ENCODE peak calls at places on chromosome 22, in five cellular contexts. One of them, this sample, is unnamed.

GRCh38 chr22:19802001-19802880 is 41.7 kb downstream of the TBX1 start:
- DNase-seq in transverse colon: no peak
- DNase-seq in prostate gland: no peak
- DNase-seq in spleen: peak; percentile 52
- DNase-seq in HL-60: no peak
- DNase-seq in this sample: no peak

GRCh38 chr22:31083923-31084810 is 3.0 kb downstream of the SMTN start:
- DNase-seq in HL-60: no peak
- DNase-seq in transverse colon: peak; percentile 28
- DNase-seq in prostate gland: no peak
- DNase-seq in spleen: peak; percentile 80
- DNase-seq in this sample: no peak

GRCh38 chr22:21015051-21016006 is at the start of gene P2RX6:
- DNase-seq in spleen: peak; percentile 61
- DNase-seq in transverse colon: no peak
- DNase-seq in prostate gland: no peak
- DNase-seq in HL-60: no peak
- DNase-seq in this sample: no peak

GRCh38 chr22:41940853-41941765 is 5.8 kb downstream of the CENPM start:
- DNase-seq in HL-60: peak; percentile 72
- DNase-seq in spleen: peak; percentile 95
- DNase-seq in transverse colon: peak; percentile 92
- DNase-seq in prostate gland: peak; percentile 82
- DNase-seq in this sample: peak; percentile 91

GRCh38 chr22:24205438-24206189 is 24.3 kb downstream of the SUSD2 start:
- DNase-seq in spleen: no peak
- DNase-seq in prostate gland: no peak
- DNase-seq in HL-60: peak; percentile 30
- DNase-seq in transverse colon: no peak
- DNase-seq in this sample: no peak

GRCh38 chr22:19957445-19957844 is 15.8 kb upstream of the TXNRD2 start:
- DNase-seq in transverse colon: no peak
- DNase-seq in spleen: peak; percentile 66
- DNase-seq in prostate gland: no peak
- DNase-seq in HL-60: no peak
- DNase-seq in this sample: no peak

GRCh38 chr22:44885806-44886360 is 123.9 kb downstream of the PHF21B start:
- DNase-seq in transverse colon: no peak
- DNase-seq in HL-60: no peak
- DNase-seq in spleen: no peak
- DNase-seq in prostate gland: no peak
- DNase-seq in this sample: no peak

GRCh38 chr22:41181349-41182241 is 23.5 kb upstream of the L3MBTL2 start:
- DNase-seq in prostate gland: no peak
- DNase-seq in spleen: no peak
- DNase-seq in transverse colon: peak; percentile 37
- DNase-seq in HL-60: peak; percentile 67
- DNase-seq in this sample: no peak

GRCh38 chr22:19579880-19580279 is 55.7 kb upstream of the CLDN5 start:
- DNase-seq in spleen: no peak
- DNase-seq in HL-60: no peak
- DNase-seq in transverse colon: peak; percentile 11
- DNase-seq in prostate gland: no peak
- DNase-seq in this sample: no peak

GRCh38 chr22:37690407-37690806 is 4.3 kb downstream of the NOL12 start:
- DNase-seq in spleen: no peak
- DNase-seq in prostate gland: no peak
- DNase-seq in transverse colon: no peak
- DNase-seq in HL-60: no peak
- DNase-seq in this sample: no peak

GRCh38 chr22:31504282-31504681 is 7.9 kb downstream of the SFI1 start:
- DNase-seq in spleen: no peak
- DNase-seq in HL-60: no peak
- DNase-seq in transverse colon: no peak
- DNase-seq in prostate gland: no peak
- DNase-seq in this sample: no peak

GRCh38 chr22:42364641-42365336 is 67.4 kb downstream of the NFAM1 start:
- DNase-seq in transverse colon: no peak
- DNase-seq in HL-60: no peak
- DNase-seq in prostate gland: no peak
- DNase-seq in spleen: no peak
- DNase-seq in this sample: no peak

GRCh38 chr22:37370306-37370979 is 56.8 kb downstream of the ELFN2 start:
- DNase-seq in spleen: peak; percentile 81
- DNase-seq in HL-60: peak; percentile 77
- DNase-seq in prostate gland: peak; percentile 30
- DNase-seq in transverse colon: peak; percentile 39
- DNase-seq in this sample: peak; percentile 29

GRCh38 chr22:37321288-37321687 is 39.0 kb downstream of the CYTH4 start:
- DNase-seq in HL-60: no peak
- DNase-seq in prostate gland: no peak
- DNase-seq in transverse colon: no peak
- DNase-seq in spleen: no peak
- DNase-seq in this sample: no peak

GRCh38 chr22:24550028-24550901 is 4.7 kb downstream of the GUCD1 start:
- DNase-seq in HL-60: peak; percentile 85
- DNase-seq in prostate gland: no peak
- DNase-seq in spleen: no peak
- DNase-seq in transverse colon: peak; percentile 69
- DNase-seq in this sample: peak; percentile 83

GRCh38 chr22:32684148-32684821 is 117.2 kb upstream of the TIMP3 start:
- DNase-seq in spleen: no peak
- DNase-seq in HL-60: no peak
- DNase-seq in transverse colon: no peak
- DNase-seq in prostate gland: no peak
- DNase-seq in this sample: no peak

GRCh38 chr22:21635771-21636510 is 3.4 kb downstream of the CCDC116 start:
- DNase-seq in spleen: no peak
- DNase-seq in prostate gland: no peak
- DNase-seq in transverse colon: no peak
- DNase-seq in HL-60: no peak
- DNase-seq in this sample: no peak

GRCh38 chr22:45308624-45309421 is 911 bp upstream of the FAM118A start:
- DNase-seq in prostate gland: no peak
- DNase-seq in transverse colon: peak; percentile 42
- DNase-seq in HL-60: peak; percentile 65
- DNase-seq in spleen: peak; percentile 87
- DNase-seq in this sample: no peak

GRCh38 chr22:38034278-38034882 is 22.8 kb upstream of the PICK1 start:
- DNase-seq in HL-60: peak; percentile 74
- DNase-seq in spleen: peak; percentile 81
- DNase-seq in prostate gland: peak; percentile 51
- DNase-seq in transverse colon: peak; percentile 45
- DNase-seq in this sample: peak; percentile 56

GRCh38 chr22:25759825-25760231 is 17.8 kb downstream of the MYO18B start:
- DNase-seq in prostate gland: no peak
- DNase-seq in transverse colon: no peak
- DNase-seq in spleen: no peak
- DNase-seq in HL-60: peak; percentile 7
- DNase-seq in this sample: no peak

GRCh38 chr22:24706050-24706449 is 68.5 kb downstream of the PIWIL3 start:
- DNase-seq in HL-60: no peak
- DNase-seq in spleen: no peak
- DNase-seq in prostate gland: no peak
- DNase-seq in transverse colon: no peak
- DNase-seq in this sample: no peak

DNA sequence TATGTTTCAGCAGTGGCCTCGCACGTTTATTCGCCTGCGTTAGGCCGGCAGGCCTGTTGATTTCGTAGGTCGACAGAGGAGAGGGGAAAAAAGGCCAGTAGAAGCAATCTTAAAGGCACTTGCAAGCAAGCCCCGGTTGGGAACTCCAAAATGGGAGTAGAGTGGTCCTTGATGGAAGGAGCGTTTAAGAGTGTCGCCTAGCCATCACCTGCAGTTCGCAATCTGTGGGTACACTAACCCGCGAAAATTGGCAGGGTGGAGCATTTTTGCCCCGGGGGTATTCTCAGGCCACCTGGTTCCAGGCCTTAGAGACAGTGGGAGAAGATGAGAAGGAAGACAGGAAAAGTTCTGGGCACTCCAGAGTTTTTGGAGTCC is 1.1 kb downstream of the EWSR1 start:
- DNase-seq in transverse colon: no peak
- DNase-seq in HL-60: no peak
- DNase-seq in prostate gland: no peak
- DNase-seq in spleen: no peak
- DNase-seq in this sample: no peak
- H3K4me3 ChIP-seq in transverse colon: peak overlapping the region; percentile 97
- H3K4me3 ChIP-seq in HL-60: peak overlapping the region; percentile 82
- H3K4me3 ChIP-seq in prostate gland: peak overlapping the region; percentile 84
- H3K4me3 ChIP-seq in spleen: peak overlapping the region; percentile 96
- H3K4me3 ChIP-seq in this sample: peak overlapping the region; percentile 79

DNA sequence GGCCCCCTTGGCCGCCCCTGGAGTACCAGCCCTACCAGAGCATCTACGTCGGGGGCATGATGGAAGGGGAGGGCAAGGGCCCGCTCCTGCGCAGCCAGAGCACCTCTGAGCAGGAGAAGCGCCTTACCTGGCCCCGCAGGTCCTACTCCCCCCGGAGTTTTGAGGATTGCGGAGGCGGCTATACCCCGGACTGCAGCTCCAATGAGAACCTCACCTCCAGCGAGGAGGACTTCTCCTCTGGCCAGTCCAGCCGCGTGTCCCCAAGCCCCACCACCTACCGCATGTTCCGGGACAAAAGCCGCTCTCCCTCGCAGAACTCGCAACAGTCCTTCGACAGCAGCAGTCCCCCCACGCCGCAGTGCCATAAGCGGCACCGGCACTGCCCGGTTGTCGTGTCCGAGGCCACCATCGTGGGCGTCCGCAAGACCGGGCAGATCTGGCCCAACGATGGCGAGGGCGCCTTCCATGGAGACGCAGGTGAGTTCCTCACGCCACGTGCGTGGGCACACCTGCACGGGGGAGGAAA is 1.5 kb downstream of the BCR start:
- DNase-seq in transverse colon: no peak
- DNase-seq in prostate gland: no peak
- DNase-seq in HL-60: no peak
- DNase-seq in spleen: peak; percentile 81
- DNase-seq in this sample: no peak
- TF ChIP-seq POLR2AphosphoS5 in transverse colon: no peak
- TF ChIP-seq POLR2AphosphoS5 in prostate gland: no peak
- TF ChIP-seq POLR2AphosphoS5 in HL-60: no peak
- TF ChIP-seq POLR2AphosphoS5 in spleen: peak; percentile 38
- TF ChIP-seq POLR2AphosphoS5 in this sample: no peak

GRCh38 chr22:17710023-17710422 is 64.2 kb downstream of the BID start:
- DNase-seq in prostate gland: no peak
- DNase-seq in spleen: no peak
- DNase-seq in HL-60: no peak
- DNase-seq in transverse colon: no peak
- DNase-seq in this sample: no peak

GRCh38 chr22:17705565-17706450 is 67.3 kb downstream of the BCL2L13 start:
- DNase-seq in spleen: no peak
- DNase-seq in HL-60: no peak
- DNase-seq in prostate gland: no peak
- DNase-seq in transverse colon: no peak
- DNase-seq in this sample: no peak

GRCh38 chr22:17706451-17706900 is 67.8 kb downstream of the BID start:
- DNase-seq in transverse colon: peak; percentile 54
- DNase-seq in prostate gland: peak; percentile 68
- DNase-seq in spleen: no peak
- DNase-seq in HL-60: peak; percentile 80
- DNase-seq in this sample: peak; percentile 28

GRCh38 chr22:17706947-17707346 is 67.3 kb downstream of the BID start:
- DNase-seq in transverse colon: no peak
- DNase-seq in prostate gland: no peak
- DNase-seq in spleen: no peak
- DNase-seq in HL-60: no peak
- DNase-seq in this sample: no peak

GRCh38 chr22:17707526-17707925 is 66.7 kb downstream of the BID start:
- DNase-seq in HL-60: no peak
- DNase-seq in transverse colon: no peak
- DNase-seq in prostate gland: no peak
- DNase-seq in spleen: no peak
- DNase-seq in this sample: no peak
- H3K4me3 ChIP-seq in HL-60: no peak overlapping the region
- H3K4me3 ChIP-seq in transverse colon: no peak overlapping the region
- H3K4me3 ChIP-seq in prostate gland: no peak overlapping the region
- H3K4me3 ChIP-seq in spleen: no peak overlapping the region
- H3K4me3 ChIP-seq in this sample: no peak overlapping the region

GRCh38 chr22:39220450-39220849 is 24.3 kb downstream of the PDGFB start:
- DNase-seq in HL-60: no peak
- DNase-seq in prostate gland: no peak
- DNase-seq in spleen: peak; percentile 9
- DNase-seq in transverse colon: no peak
- DNase-seq in this sample: no peak

GRCh38 chr22:39216143-39216490 is 28.7 kb downstream of the PDGFB start:
- DNase-seq in transverse colon: no peak
- DNase-seq in HL-60: no peak
- DNase-seq in spleen: peak; percentile 51
- DNase-seq in prostate gland: no peak
- DNase-seq in this sample: no peak

GRCh38 chr22:39220897-39221850 is 23.6 kb downstream of the PDGFB start:
- DNase-seq in HL-60: no peak
- DNase-seq in transverse colon: no peak
- DNase-seq in spleen: peak; percentile 44
- DNase-seq in prostate gland: no peak
- DNase-seq in this sample: no peak

GRCh38 chr22:39221999-39222686 is 22.6 kb downstream of the PDGFB start:
- DNase-seq in HL-60: no peak
- DNase-seq in prostate gland: no peak
- DNase-seq in spleen: peak; percentile 41
- DNase-seq in transverse colon: no peak
- DNase-seq in this sample: no peak

DNA sequence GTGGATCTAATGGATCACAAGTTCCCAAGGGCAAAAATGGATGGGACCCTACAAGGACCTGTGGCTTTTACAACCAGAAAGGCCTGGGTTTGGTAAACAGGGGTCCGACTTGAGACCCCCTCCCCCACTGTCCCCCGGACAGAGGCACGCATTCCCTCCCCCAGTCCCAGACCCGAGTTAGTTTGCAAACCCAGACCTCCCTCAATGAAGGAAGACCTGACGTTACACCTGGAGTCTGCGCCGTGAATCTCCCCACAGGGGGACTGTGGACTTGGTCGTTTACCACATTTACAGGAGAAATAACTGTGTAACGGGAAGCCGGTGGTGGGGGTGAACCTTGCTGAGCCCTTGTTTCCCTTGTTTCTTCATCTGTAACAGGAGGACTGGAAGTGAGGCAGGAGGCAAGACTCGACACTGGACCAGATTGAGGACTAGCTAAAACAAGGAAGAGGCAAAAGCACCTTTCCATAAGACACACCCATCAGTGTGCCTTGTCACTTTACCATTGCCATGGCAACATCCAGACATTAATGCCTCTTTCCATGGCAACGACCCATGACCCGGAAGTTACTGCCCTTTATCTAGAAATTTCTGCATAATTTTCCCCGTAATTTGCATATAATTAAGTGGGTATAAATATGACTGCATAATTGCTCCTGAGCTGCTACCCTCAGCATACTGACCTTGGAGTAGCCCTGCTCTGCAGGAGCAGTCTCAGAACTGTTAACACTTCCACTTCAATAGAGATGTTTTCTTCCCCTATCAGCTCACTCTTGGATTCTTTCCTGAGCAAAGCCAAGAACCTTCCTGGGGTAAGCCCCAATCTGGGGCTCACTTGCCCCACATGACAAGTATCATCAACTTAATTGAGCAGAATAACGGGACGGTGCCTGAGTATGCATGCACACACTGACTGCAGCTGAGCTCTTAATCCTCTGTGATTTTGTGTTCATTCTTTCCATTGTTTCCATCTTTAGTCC is 25.4 kb downstream of the PDGFB start:
- DNase-seq in prostate gland: no peak
- DNase-seq in spleen: peak; percentile 19
- DNase-seq in transverse colon: no peak
- DNase-seq in HL-60: no peak
- DNase-seq in this sample: no peak
- TF ChIP-seq POLR2AphosphoS5 in prostate gland: no peak
- TF ChIP-seq POLR2AphosphoS5 in spleen: no peak
- TF ChIP-seq POLR2AphosphoS5 in transverse colon: no peak
- TF ChIP-seq POLR2AphosphoS5 in HL-60: no peak
- TF ChIP-seq POLR2AphosphoS5 in this sample: no peak

This sample was measured in stomach.